ENCODE peak calls at places on chromosomes 3 and 15, in nine cellular contexts. One of them, this sample, is unnamed.

GRCh38 chr3:14476583-14477265 is 63.4 kb downstream of the GRIP2 start:
- DNase-seq in stimulated activated effector memory CD8-positive, alpha-beta T cell treated with anti-CD3 and anti-CD28 coated beads, Interleukin-12 subunit alpha, Interleukin-12 subunit beta, amount 100 ng/mL, for 72 hours: no peak
- DNase-seq in heart right ventricle: no peak
- DNase-seq in HuH-7.5: no peak
- DNase-seq in SJCRH30: no peak
- DNase-seq in choroid plexus epithelial cell: no peak
- DNase-seq in dorsolateral prefrontal cortex: no peak
- DNase-seq in stomach: no peak
- DNase-seq in memory B cell: no peak
- DNase-seq in this sample: no peak

GRCh38 chr3:24264748-24265158 is 229.9 kb downstream of the THRB start:
- DNase-seq in stimulated activated effector memory CD8-positive, alpha-beta T cell treated with anti-CD3 and anti-CD28 coated beads, Interleukin-12 subunit alpha, Interleukin-12 subunit beta, amount 100 ng/mL, for 72 hours: no peak
- DNase-seq in heart right ventricle: no peak
- DNase-seq in HuH-7.5: peak; percentile 54
- DNase-seq in SJCRH30: peak; percentile 43
- DNase-seq in choroid plexus epithelial cell: peak; percentile 80
- DNase-seq in dorsolateral prefrontal cortex: no peak
- DNase-seq in stomach: no peak
- DNase-seq in memory B cell: no peak
- DNase-seq in this sample: no peak

GRCh38 chr3:107430214-107431047 is 53.2 kb downstream of the CCDC54 start:
- DNase-seq in stimulated activated effector memory CD8-positive, alpha-beta T cell treated with anti-CD3 and anti-CD28 coated beads, Interleukin-12 subunit alpha, Interleukin-12 subunit beta, amount 100 ng/mL, for 72 hours: no peak
- DNase-seq in heart right ventricle: peak; percentile 36
- DNase-seq in HuH-7.5: no peak
- DNase-seq in SJCRH30: no peak
- DNase-seq in choroid plexus epithelial cell: peak; percentile 68
- DNase-seq in dorsolateral prefrontal cortex: no peak
- DNase-seq in stomach: no peak
- DNase-seq in memory B cell: no peak
- DNase-seq in this sample: no peak

GRCh38 chr15:42371125-42371524 is 11.8 kb downstream of the CAPN3 start:
- DNase-seq in stimulated activated effector memory CD8-positive, alpha-beta T cell treated with anti-CD3 and anti-CD28 coated beads, Interleukin-12 subunit alpha, Interleukin-12 subunit beta, amount 100 ng/mL, for 72 hours: no peak
- DNase-seq in heart right ventricle: no peak
- DNase-seq in HuH-7.5: no peak
- DNase-seq in SJCRH30: no peak
- DNase-seq in choroid plexus epithelial cell: peak; percentile 58
- DNase-seq in dorsolateral prefrontal cortex: no peak
- DNase-seq in stomach: no peak
- DNase-seq in memory B cell: no peak
- DNase-seq in this sample: no peak

GRCh38 chr3:136547293-136547692 is 204.9 kb downstream of the STAG1 start:
- DNase-seq in stimulated activated effector memory CD8-positive, alpha-beta T cell treated with anti-CD3 and anti-CD28 coated beads, Interleukin-12 subunit alpha, Interleukin-12 subunit beta, amount 100 ng/mL, for 72 hours: no peak
- DNase-seq in heart right ventricle: no peak
- DNase-seq in HuH-7.5: no peak
- DNase-seq in SJCRH30: no peak
- DNase-seq in choroid plexus epithelial cell: peak; percentile 48
- DNase-seq in dorsolateral prefrontal cortex: no peak
- DNase-seq in stomach: no peak
- DNase-seq in memory B cell: no peak
- DNase-seq in this sample: no peak

GRCh38 chr3:169662215-169663070 is 1.1 kb downstream of the MECOM start:
- DNase-seq in stimulated activated effector memory CD8-positive, alpha-beta T cell treated with anti-CD3 and anti-CD28 coated beads, Interleukin-12 subunit alpha, Interleukin-12 subunit beta, amount 100 ng/mL, for 72 hours: no peak
- DNase-seq in heart right ventricle: peak; percentile 86
- DNase-seq in HuH-7.5: peak; percentile 90
- DNase-seq in SJCRH30: peak; percentile 85
- DNase-seq in choroid plexus epithelial cell: peak; percentile 56
- DNase-seq in dorsolateral prefrontal cortex: no peak
- DNase-seq in stomach: peak; percentile 79
- DNase-seq in memory B cell: peak; percentile 52
- DNase-seq in this sample: peak; percentile 63

GRCh38 chr3:51668756-51669155 is 2.3 kb upstream of the TEX264 start:
- DNase-seq in stimulated activated effector memory CD8-positive, alpha-beta T cell treated with anti-CD3 and anti-CD28 coated beads, Interleukin-12 subunit alpha, Interleukin-12 subunit beta, amount 100 ng/mL, for 72 hours: no peak
- DNase-seq in heart right ventricle: no peak
- DNase-seq in HuH-7.5: no peak
- DNase-seq in SJCRH30: no peak
- DNase-seq in choroid plexus epithelial cell: no peak
- DNase-seq in dorsolateral prefrontal cortex: no peak
- DNase-seq in stomach: no peak
- DNase-seq in memory B cell: no peak
- DNase-seq in this sample: no peak

GRCh38 chr15:51338496-51338895 is at the start of gene CYP19A1:
- DNase-seq in stimulated activated effector memory CD8-positive, alpha-beta T cell treated with anti-CD3 and anti-CD28 coated beads, Interleukin-12 subunit alpha, Interleukin-12 subunit beta, amount 100 ng/mL, for 72 hours: no peak
- DNase-seq in heart right ventricle: no peak
- DNase-seq in HuH-7.5: no peak
- DNase-seq in SJCRH30: no peak
- DNase-seq in choroid plexus epithelial cell: no peak
- DNase-seq in dorsolateral prefrontal cortex: no peak
- DNase-seq in stomach: no peak
- DNase-seq in memory B cell: no peak
- DNase-seq in this sample: no peak

GRCh38 chr15:52780172-52780980 is 9.8 kb downstream of the ONECUT1 start:
- DNase-seq in stimulated activated effector memory CD8-positive, alpha-beta T cell treated with anti-CD3 and anti-CD28 coated beads, Interleukin-12 subunit alpha, Interleukin-12 subunit beta, amount 100 ng/mL, for 72 hours: peak; percentile 51
- DNase-seq in heart right ventricle: peak; percentile 45
- DNase-seq in HuH-7.5: no peak
- DNase-seq in SJCRH30: peak; percentile 27
- DNase-seq in choroid plexus epithelial cell: peak; percentile 69
- DNase-seq in dorsolateral prefrontal cortex: no peak
- DNase-seq in stomach: peak; percentile 66
- DNase-seq in memory B cell: peak; percentile 68
- DNase-seq in this sample: peak; percentile 54

GRCh38 chr3:129419476-129419875 is 9.0 kb downstream of the EFCAB12 start:
- DNase-seq in stimulated activated effector memory CD8-positive, alpha-beta T cell treated with anti-CD3 and anti-CD28 coated beads, Interleukin-12 subunit alpha, Interleukin-12 subunit beta, amount 100 ng/mL, for 72 hours: no peak
- DNase-seq in heart right ventricle: no peak
- DNase-seq in HuH-7.5: no peak
- DNase-seq in SJCRH30: no peak
- DNase-seq in choroid plexus epithelial cell: no peak
- DNase-seq in dorsolateral prefrontal cortex: no peak
- DNase-seq in stomach: no peak
- DNase-seq in memory B cell: no peak
- DNase-seq in this sample: no peak

GRCh38 chr3:4807381-4808280 is 171.6 kb upstream of the BHLHE40 start:
- DNase-seq in stimulated activated effector memory CD8-positive, alpha-beta T cell treated with anti-CD3 and anti-CD28 coated beads, Interleukin-12 subunit alpha, Interleukin-12 subunit beta, amount 100 ng/mL, for 72 hours: no peak
- DNase-seq in heart right ventricle: no peak
- DNase-seq in HuH-7.5: no peak
- DNase-seq in SJCRH30: peak; percentile 87
- DNase-seq in choroid plexus epithelial cell: no peak
- DNase-seq in dorsolateral prefrontal cortex: no peak
- DNase-seq in stomach: no peak
- DNase-seq in memory B cell: no peak
- DNase-seq in this sample: peak; percentile 31

GRCh38 chr15:59313703-59314332 is 58.9 kb downstream of the MYO1E start:
- DNase-seq in stimulated activated effector memory CD8-positive, alpha-beta T cell treated with anti-CD3 and anti-CD28 coated beads, Interleukin-12 subunit alpha, Interleukin-12 subunit beta, amount 100 ng/mL, for 72 hours: no peak
- DNase-seq in heart right ventricle: peak; percentile 57
- DNase-seq in HuH-7.5: peak; percentile 28
- DNase-seq in SJCRH30: peak; percentile 91
- DNase-seq in choroid plexus epithelial cell: peak; percentile 58
- DNase-seq in dorsolateral prefrontal cortex: peak; percentile 60
- DNase-seq in stomach: peak; percentile 94
- DNase-seq in memory B cell: no peak
- DNase-seq in this sample: peak; percentile 88

GRCh38 chr15:95459288-95459687 is 871.2 kb upstream of the NR2F2 start:
- DNase-seq in stimulated activated effector memory CD8-positive, alpha-beta T cell treated with anti-CD3 and anti-CD28 coated beads, Interleukin-12 subunit alpha, Interleukin-12 subunit beta, amount 100 ng/mL, for 72 hours: no peak
- DNase-seq in heart right ventricle: no peak
- DNase-seq in HuH-7.5: no peak
- DNase-seq in SJCRH30: no peak
- DNase-seq in choroid plexus epithelial cell: peak; percentile 39
- DNase-seq in dorsolateral prefrontal cortex: no peak
- DNase-seq in stomach: no peak
- DNase-seq in memory B cell: no peak
- DNase-seq in this sample: no peak

GRCh38 chr15:76433798-76434400 is 97.3 kb downstream of the ISL2 start:
- DNase-seq in stimulated activated effector memory CD8-positive, alpha-beta T cell treated with anti-CD3 and anti-CD28 coated beads, Interleukin-12 subunit alpha, Interleukin-12 subunit beta, amount 100 ng/mL, for 72 hours: no peak
- DNase-seq in heart right ventricle: no peak
- DNase-seq in HuH-7.5: no peak
- DNase-seq in SJCRH30: no peak
- DNase-seq in choroid plexus epithelial cell: peak; percentile 51
- DNase-seq in dorsolateral prefrontal cortex: no peak
- DNase-seq in stomach: no peak
- DNase-seq in memory B cell: no peak
- DNase-seq in this sample: no peak

GRCh38 chr3:13543251-13543650 is 5.7 kb upstream of the FBLN2 start:
- DNase-seq in stimulated activated effector memory CD8-positive, alpha-beta T cell treated with anti-CD3 and anti-CD28 coated beads, Interleukin-12 subunit alpha, Interleukin-12 subunit beta, amount 100 ng/mL, for 72 hours: no peak
- DNase-seq in heart right ventricle: peak; percentile 65
- DNase-seq in HuH-7.5: no peak
- DNase-seq in SJCRH30: no peak
- DNase-seq in choroid plexus epithelial cell: peak; percentile 90
- DNase-seq in dorsolateral prefrontal cortex: no peak
- DNase-seq in stomach: no peak
- DNase-seq in memory B cell: no peak
- DNase-seq in this sample: peak; percentile 84

GRCh38 chr3:53342353-53342752 is 5.0 kb downstream of the DCP1A start:
- DNase-seq in stimulated activated effector memory CD8-positive, alpha-beta T cell treated with anti-CD3 and anti-CD28 coated beads, Interleukin-12 subunit alpha, Interleukin-12 subunit beta, amount 100 ng/mL, for 72 hours: no peak
- DNase-seq in heart right ventricle: peak; percentile 32
- DNase-seq in HuH-7.5: no peak
- DNase-seq in SJCRH30: no peak
- DNase-seq in choroid plexus epithelial cell: peak; percentile 57
- DNase-seq in dorsolateral prefrontal cortex: no peak
- DNase-seq in stomach: peak; percentile 45
- DNase-seq in memory B cell: no peak
- DNase-seq in this sample: no peak